ENCODE peak calls at places on chromosomes 7 and 10, in seven cellular contexts. B is H1, F is neural progenitor cell, S is HepG2, T is GM12878, K is MM.1S, Z is fibroblast of lung. N is an unnamed sample.

GRCh38 chr10:5600908-5601307 is 65.5 kb downstream of the ASB13 start:
- DNase-seq in B (no peak), F (no peak), S (no peak), T (no peak), K (no peak), Z (no peak), N (no peak)

GRCh38 chr10:130236711-130237110 is 100.5 kb downstream of the GLRX3 start:
- DNase-seq in B (no peak), F (no peak), S (no peak), T (no peak), K (no peak), Z (no peak), N (no peak)

GRCh38 chr7:1668932-1669485 is 1.1 kb upstream of the ELFN1 start:
- DNase-seq in B (no peak), F (peak; percentile 84), S (no peak), T (no peak), K (no peak), Z (peak; percentile 60), N (peak; percentile 27)

GRCh38 chr10:100647928-100648327 is 97.5 kb upstream of the PAX2 start:
- DNase-seq in B (no peak), F (no peak), S (peak; percentile 39), T (no peak), K (no peak), Z (no peak), N (no peak)

GRCh38 chr7:32381024-32381601 is 109.1 kb downstream of the LSM5 start:
- DNase-seq in B (no peak), F (no peak), S (no peak), T (no peak), K (no peak), Z (no peak), N (no peak)

GRCh38 chr10:6514844-6515780 is 65.0 kb downstream of the PRKCQ start:
- DNase-seq in B (no peak), F (no peak), S (no peak), T (no peak), K (no peak), Z (no peak), N (no peak)

GRCh38 chr7:34138483-34138882 is 233.1 kb downstream of the BMPER start:
- DNase-seq in B (no peak), F (no peak), S (no peak), T (no peak), K (no peak), Z (no peak), N (no peak)

GRCh38 chr10:119206603-119207366 is 586 bp upstream of the GRK5 start:
- DNase-seq in B (no peak), F (peak; percentile 91), S (no peak), T (no peak), K (peak; percentile 74), Z (peak; percentile 57), N (peak; percentile 92)

GRCh38 chr7:114790526-114790925 is 131.4 kb upstream of the MDFIC start:
- DNase-seq in B (no peak), F (no peak), S (no peak), T (no peak), K (no peak), Z (no peak), N (peak; percentile 17)

GRCh38 chr7:2553108-2553507 is 2.2 kb downstream of the BRAT1 start:
- DNase-seq in B (no peak), F (no peak), S (no peak), T (no peak), K (no peak), Z (no peak), N (no peak)

GRCh38 chr10:119268871-119269506 is 61.6 kb downstream of the GRK5 start:
- DNase-seq in B (no peak), F (no peak), S (no peak), T (peak; percentile 78), K (peak; percentile 31), Z (no peak), N (no peak)

GRCh38 chr10:131452926-131453771 is 141.6 kb upstream of the TCERG1L start:
- DNase-seq in B (peak; percentile 34), F (peak; percentile 79), S (no peak), T (no peak), K (no peak), Z (no peak), N (no peak)

GRCh38 chr10:121751191-121751760 is 153.0 kb upstream of the FGFR2 start:
- DNase-seq in B (no peak), F (no peak), S (no peak), T (no peak), K (no peak), Z (no peak), N (no peak)

GRCh38 chr10:62811159-62811875 is 4.8 kb downstream of the EGR2 start:
- DNase-seq in B (no peak), F (no peak), S (no peak), T (peak; percentile 85), K (no peak), Z (no peak), N (no peak)

GRCh38 chr10:77179015-77179695 is 458.5 kb downstream of the KCNMA1 start:
- DNase-seq in B (no peak), F (peak; percentile 26), S (no peak), T (no peak), K (no peak), Z (peak; percentile 93), N (peak; percentile 94)

GRCh38 chr7:34061175-34061574 is 155.8 kb downstream of the BMPER start:
- DNase-seq in B (no peak), F (no peak), S (no peak), T (no peak), K (no peak), Z (peak; percentile 88), N (peak; percentile 93)

GRCh38 chr10:131650771-131651673 is 249.8 kb upstream of the PPP2R2D start:
- DNase-seq in B (no peak), F (no peak), S (no peak), T (no peak), K (no peak), Z (no peak), N (no peak)

GRCh38 chr10:113997428-113997827 is 46.2 kb upstream of the ADRB1 start:
- DNase-seq in B (no peak), F (no peak), S (no peak), T (no peak), K (no peak), Z (no peak), N (no peak)

GRCh38 chr7:15199482-15199881 is 296.9 kb upstream of the DGKB start:
- DNase-seq in B (no peak), F (no peak), S (no peak), T (no peak), K (peak; percentile 33), Z (peak; percentile 11), N (peak; percentile 36)

GRCh38 chr10:121753726-121754476 is 155.7 kb upstream of the FGFR2 start:
- DNase-seq in B (no peak), F (no peak), S (no peak), T (peak; percentile 46), K (no peak), Z (peak; percentile 87), N (peak; percentile 92)

GRCh38 chr7:149790146-149790548 is 16.8 kb upstream of the ZNF467 start:
- DNase-seq in B (no peak), F (peak; percentile 86), S (no peak), T (no peak), K (no peak), Z (no peak), N (peak; percentile 53)

GRCh38 chr7:16035392-16035791 is 348.9 kb upstream of the MEOX2 start:
- DNase-seq in B (no peak), F (no peak), S (no peak), T (no peak), K (no peak), Z (no peak), N (no peak)

GRCh38 chr10:33193867-33194521 is 140.5 kb downstream of the NRP1 start:
- DNase-seq in B (no peak), F (no peak), S (peak; percentile 45), T (no peak), K (no peak), Z (peak; percentile 54), N (peak; percentile 84)

GRCh38 chr10:88642991-88643390 is 21.3 kb upstream of the LIPF start:
- DNase-seq in B (no peak), F (no peak), S (no peak), T (no peak), K (no peak), Z (peak; percentile 50), N (peak; percentile 69)

GRCh38 chr10:71740069-71740468 is 20.5 kb upstream of the C10orf105 start:
- DNase-seq in B (no peak), F (no peak), S (no peak), T (no peak), K (no peak), Z (peak; percentile 46), N (no peak)

GRCh38 chr10:47019546-47019945 is 108.3 kb downstream of the PTPN20 start:
- DNase-seq in B (no peak), F (no peak), S (no peak), T (no peak), K (no peak), Z (no peak), N (no peak)

GRCh38 chr7:12625836-12626235 is 55.3 kb downstream of the SCIN start:
- DNase-seq in B (no peak), F (no peak), S (no peak), T (no peak), K (no peak), Z (peak; percentile 4), N (no peak)

GRCh38 chr7:93574269-93574645 is 267 bp downstream of the CALCR start:
- DNase-seq in B (no peak), F (peak; percentile 51), S (no peak), T (no peak), K (no peak), Z (no peak), N (no peak)
- TF ChIP-seq EZH2 in B (peak; percentile 56), F (no peak), S (no peak), T (no peak), K (no peak), Z (peak; percentile 54), N (no peak)

GRCh38 chr10:128879030-128879429 is 588.0 kb upstream of the MGMT start:
- DNase-seq in B (no peak), F (no peak), S (no peak), T (no peak), K (no peak), Z (no peak), N (no peak)
- H3K9me3 ChIP-seq in B (no peaks in the 10 kb centered on the region), F (no peaks in the 10 kb centered on the region), S (no peaks in the 10 kb centered on the region), T (no peaks in the 10 kb centered on the region), K (no peaks in the 10 kb centered on the region), Z (no peaks in the 10 kb centered on the region), N (no peaks in the 10 kb centered on the region)

GRCh38 chr7:23247101-23247601 is 576 bp downstream of the GPNMB start:
- DNase-seq in B (no peak), F (no peak), S (no peak), T (no peak), K (no peak), Z (no peak), N (no peak)
- H2AFZ ChIP-seq in B (peak overlapping the region; percentile 95), F (peak overlapping the region; percentile 70), S (no peak overlapping the region), T (peak overlapping the region; percentile 64), K (no peak overlapping the region), Z (no peak overlapping the region), N (peak overlapping the region; percentile 99)

GRCh38 chr10:86105640-86106039 is 261.0 kb downstream of the GRID1 start:
- DNase-seq in B (no peak), F (no peak), S (no peak), T (no peak), K (no peak), Z (no peak), N (no peak)
- TF ChIP-seq EZH2 in B (no peak), F (no peak), S (no peak), T (no peak), K (no peak), Z (no peak), N (no peak)